ENCODE peak calls at places on chromosome 14, in five cellular contexts. U is GM10248; Q is stimulated activated naive CD8-positive, alpha-beta T cell treated with anti-CD3 and anti-CD28 coated beads, Interleukin-15, Interleukin-2, amounts not matched to agents 100 U/mL and 50 U/mL, for 24 hours; Z is stimulated activated CD4-positive, alpha-beta T cell treated with anti-CD3 and anti-CD28 coated beads, Interleukin-4, amount 100 ng/mL, for 24 hours; G is left ventricle myocardium inferior. Y is an unnamed sample.

GRCh38 chr14:103273145-103273846 is 60.7 kb upstream of the EIF5 start:
- DNase-seq in U (no peak), Q (no peak), Z (no peak), G (no peak), Y (peak)

GRCh38 chr14:101134851-101135486 is 231.4 kb upstream of the RTL1 start:
- DNase-seq in U (no peak), Q (no peak), Z (no peak), G (no peak), Y (no peak)

GRCh38 chr14:86038401-86038985 is 508.5 kb downstream of the FLRT2 start:
- DNase-seq in U (peak), Q (peak), Z (peak), G (no peak), Y (no peak)

GRCh38 chr14:104202259-104203070 is 64.1 kb downstream of the KIF26A start:
- DNase-seq in U (no peak), Q (no peak), Z (no peak), G (no peak), Y (peak)

GRCh38 chr14:60266021-60266937 is 17.3 kb downstream of the PPM1A start:
- DNase-seq in U (no peak), Q (no peak), Z (peak), G (no peak), Y (no peak)

GRCh38 chr14:23185046-23185445 is 1.6 kb upstream of the SLC7A8 start:
- DNase-seq in U (no peak), Q (no peak), Z (no peak), G (no peak), Y (no peak)

GRCh38 chr14:74739293-74740030 is 23.7 kb upstream of the YLPM1 start:
- DNase-seq in U (no peak), Q (no peak), Z (no peak), G (no peak), Y (no peak)

GRCh38 chr14:101963052-101963451 is 1.3 kb upstream of the DYNC1H1 start:
- DNase-seq in U (no peak), Q (no peak), Z (no peak), G (no peak), Y (no peak)

GRCh38 chr14:45287609-45288008 is 34.6 kb upstream of the MIS18BP1 start:
- DNase-seq in U (no peak), Q (no peak), Z (no peak), G (no peak), Y (no peak)

GRCh38 chr14:75343914-75344313 is 65.3 kb downstream of the FOS start:
- DNase-seq in U (no peak), Q (no peak), Z (no peak), G (no peak), Y (no peak)

GRCh38 chr14:100589071-100589759 is 2.0 kb upstream of the BEGAIN start:
- DNase-seq in U (no peak), Q (no peak), Z (no peak), G (peak), Y (no peak)

GRCh38 chr14:56219666-56220413 is 101.6 kb downstream of the PELI2 start:
- DNase-seq in U (no peak), Q (no peak), Z (no peak), G (no peak), Y (no peak)

GRCh38 chr14:104979758-104980591 is 1.8 kb upstream of the AHNAK2 start:
- DNase-seq in U (no peak), Q (no peak), Z (no peak), G (peak), Y (peak)

GRCh38 chr14:94317259-94317658 is 5.9 kb downstream of the SERPINA6 start:
- DNase-seq in U (no peak), Q (no peak), Z (no peak), G (peak), Y (peak)

GRCh38 chr14:101817511-101818001 is 56.0 kb downstream of the PPP2R5C start:
- DNase-seq in U (no peak), Q (peak), Z (peak), G (no peak), Y (no peak)

GRCh38 chr14:101179691-101180211 is 276.2 kb upstream of the RTL1 start:
- DNase-seq in U (peak), Q (no peak), Z (no peak), G (no peak), Y (no peak)

GRCh38 chr14:60723218-60724079 is 702 bp downstream of the SIX4 start:
- DNase-seq in U (peak), Q (peak), Z (peak), G (no peak), Y (peak)

GRCh38 chr14:100589760-100590469 is 2.7 kb upstream of the BEGAIN start:
- DNase-seq in U (no peak), Q (no peak), Z (no peak), G (peak), Y (no peak)

GRCh38 chr14:93527076-93527692 is 96.4 kb downstream of the UNC79 start:
- DNase-seq in U (no peak), Q (no peak), Z (no peak), G (no peak), Y (no peak)

GRCh38 chr14:34930591-34931069 is 52.2 kb upstream of the SRP54 start:
- DNase-seq in U (peak), Q (no peak), Z (peak), G (no peak), Y (no peak)

GRCh38 chr14:75981426-75981825 is 369 bp downstream of the TGFB3 start:
- DNase-seq in U (peak), Q (peak), Z (peak), G (no peak), Y (peak)

GRCh38 chr14:69880051-69880487 is 853 bp downstream of the SMOC1 start:
- DNase-seq in U (no peak), Q (no peak), Z (no peak), G (no peak), Y (no peak)

GRCh38 chr14:65927871-65928270 is 515.3 kb downstream of the FUT8 start:
- DNase-seq in U (no peak), Q (peak), Z (peak), G (no peak), Y (peak)

GRCh38 chr14:24398943-24399801 is at the start of gene NYNRIN:
- DNase-seq in U (no peak), Q (peak), Z (peak), G (peak), Y (peak)

Y was measured in mucosa of descending colon.